ENCODE peak calls at places on chromosomes 7 and 10, in nine cellular contexts. W is hepatocyte, G is astrocyte, J is fibroblast of pulmonary artery, D is bronchial epithelial cell, N is GM06990, A is trophoblast cell, R is skeletal muscle cell, Z is foreskin fibroblast. Y is an unnamed sample.

GRCh38 chr7:127107601-127108007 is 145.1 kb downstream of the GRM8 start:
- DNase-seq in W (peak; percentile 87), G (peak; percentile 20), J (peak; percentile 64), D (peak; percentile 49), N (peak; percentile 13), A (peak; percentile 45), R (no peak), Z (peak; percentile 8), Y (peak; percentile 25)

GRCh38 chr10:74586088-74586585 is 240.3 kb upstream of the KAT6B start:
- DNase-seq in W (no peak), G (peak; percentile 17), J (no peak), D (no peak), N (peak; percentile 45), A (no peak), R (no peak), Z (peak; percentile 31), Y (peak; percentile 9)

GRCh38 chr10:67306588-67307205 is 380.9 kb downstream of the LRRTM3 start:
- DNase-seq in W (peak; percentile 40), G (no peak), J (peak; percentile 22), D (peak; percentile 27), N (no peak), A (no peak), R (no peak), Z (peak; percentile 0), Y (no peak)

GRCh38 chr7:43784030-43785001 is 25.8 kb downstream of the BLVRA start:
- DNase-seq in W (no peak), G (no peak), J (peak; percentile 4), D (no peak), N (peak; percentile 70), A (peak; percentile 27), R (no peak), Z (peak; percentile 12), Y (no peak)

GRCh38 chr10:108735380-108735779 is 1187.9 kb downstream of the XPNPEP1 start:
- DNase-seq in W (no peak), G (peak; percentile 97), J (peak; percentile 69), D (peak; percentile 23), N (no peak), A (no peak), R (peak; percentile 48), Z (no peak), Y (peak; percentile 86)

GRCh38 chr10:22805304-22805703 is 90.9 kb upstream of the PIP4K2A start:
- DNase-seq in W (peak; percentile 57), G (peak; percentile 63), J (peak; percentile 34), D (no peak), N (no peak), A (no peak), R (no peak), Z (peak; percentile 80), Y (peak; percentile 62)

GRCh38 chr10:29728541-29729049 is 93.8 kb upstream of the SVIL start:
- DNase-seq in W (no peak), G (no peak), J (no peak), D (no peak), N (no peak), A (no peak), R (no peak), Z (no peak), Y (no peak)

GRCh38 chr10:106959521-106959920 is 205.0 kb downstream of the SORCS1 start:
- DNase-seq in W (no peak), G (no peak), J (no peak), D (no peak), N (no peak), A (no peak), R (no peak), Z (no peak), Y (no peak)

GRCh38 chr7:137874390-137874789 is 27.6 kb upstream of the DGKI start:
- DNase-seq in W (peak; percentile 34), G (peak; percentile 96), J (peak; percentile 94), D (no peak), N (no peak), A (peak; percentile 23), R (peak; percentile 98), Z (peak; percentile 96), Y (peak; percentile 51)

DNA sequence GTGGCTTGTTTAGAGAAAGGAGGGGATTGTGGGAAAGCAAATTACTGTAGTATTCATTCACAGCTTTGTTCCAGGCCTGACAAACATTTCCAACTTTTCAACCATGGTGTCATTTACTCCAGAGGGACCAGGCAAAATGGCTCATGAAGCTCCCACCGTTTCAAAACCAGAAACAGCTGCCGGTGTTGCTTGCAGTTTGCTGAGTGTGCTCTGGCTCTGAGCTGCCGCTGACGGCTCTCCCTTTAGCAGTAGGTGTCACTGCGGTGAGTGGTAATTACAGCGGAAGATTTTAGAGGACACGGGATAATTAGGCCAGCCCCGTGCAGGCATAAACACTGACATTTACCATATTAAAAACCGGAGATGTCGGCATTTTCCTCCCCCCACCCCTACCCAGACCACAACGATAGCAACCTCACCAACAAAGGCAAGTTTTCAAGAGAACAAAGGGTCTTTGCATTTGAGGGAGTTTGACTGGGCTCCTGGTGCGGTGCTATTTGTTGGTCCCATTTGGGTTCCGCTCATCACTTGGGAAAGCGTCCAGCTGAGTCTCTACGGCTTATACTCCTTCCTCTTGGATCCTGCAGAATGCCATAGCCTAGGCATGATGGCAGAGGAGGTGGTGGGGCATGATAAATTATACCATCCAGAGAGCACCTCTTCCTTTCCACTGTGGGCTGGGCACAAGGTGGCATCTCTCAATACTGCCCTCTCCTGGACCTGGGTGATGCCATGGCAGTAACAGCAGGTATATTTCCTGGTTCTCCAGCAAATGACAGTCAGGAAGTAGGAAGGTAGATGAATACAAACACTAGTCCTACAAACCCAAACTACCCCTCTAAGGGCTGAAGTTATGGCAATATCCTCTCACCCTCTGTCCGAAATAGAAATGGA is 1005.2 kb downstream of the KCNMA1 start:
- DNase-seq in W (no peak), G (no peak), J (peak; percentile 1), D (peak; percentile 56), N (no peak), A (no peak), R (no peak), Z (no peak), Y (no peak)
- H3K4me3 ChIP-seq in W (no peak overlapping the region), G (no peak overlapping the region), J (no peak overlapping the region), D (no peak overlapping the region), N (no peak overlapping the region), A (no peak overlapping the region), R (no peak overlapping the region), Z (no peak overlapping the region), Y (peak overlapping the region; percentile 37)

GRCh38 chr10:103850572-103850895 is 4.8 kb downstream of the SH3PXD2A start:
- DNase-seq in W (no peak), G (no peak), J (no peak), D (no peak), N (no peak), A (no peak), R (no peak), Z (no peak), Y (no peak)

GRCh38 chr10:103851261-103851660 is 4.1 kb downstream of the SH3PXD2A start:
- DNase-seq in W (no peak), G (no peak), J (no peak), D (no peak), N (no peak), A (no peak), R (no peak), Z (no peak), Y (no peak)

GRCh38 chr10:103853428-103854264 is 1.7 kb downstream of the SH3PXD2A start:
- DNase-seq in W (no peak), G (no peak), J (no peak), D (no peak), N (no peak), A (no peak), R (no peak), Z (peak; percentile 58), Y (no peak)

GRCh38 chr10:103852856-103853255 is 2.5 kb downstream of the SH3PXD2A start:
- DNase-seq in W (no peak), G (no peak), J (peak; percentile 59), D (no peak), N (no peak), A (no peak), R (peak; percentile 60), Z (peak; percentile 82), Y (no peak)

DNA sequence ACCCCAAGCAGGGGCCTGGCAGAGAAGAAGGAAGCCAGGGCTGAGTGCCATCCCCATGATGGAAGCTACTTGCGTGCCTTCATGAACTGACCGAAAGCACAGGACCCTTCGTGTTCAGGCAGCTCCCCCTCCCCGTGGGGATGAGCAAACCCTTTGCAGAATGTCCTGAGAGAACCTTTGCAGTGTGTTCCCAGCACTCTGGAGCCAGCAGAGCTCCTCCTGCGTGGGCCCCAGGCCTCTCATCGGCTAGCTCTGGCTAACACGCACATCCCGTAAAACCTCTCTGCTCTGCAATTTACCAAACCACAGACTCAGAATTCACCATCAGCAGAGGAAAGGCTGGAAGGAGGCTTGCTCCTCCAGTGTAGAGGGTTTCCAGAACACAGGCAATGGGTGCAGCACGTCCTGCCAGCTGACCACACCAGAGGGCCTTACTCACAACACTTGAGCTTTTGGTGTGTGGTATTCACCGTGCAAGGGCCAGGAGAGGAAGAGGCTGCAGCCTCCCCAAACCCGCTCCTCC is 3.1 kb downstream of the SH3PXD2A start:
- DNase-seq in W (peak; percentile 65), G (peak; percentile 68), J (peak; percentile 44), D (no peak), N (no peak), A (no peak), R (peak; percentile 95), Z (peak; percentile 92), Y (no peak)
- H3K4me3 ChIP-seq in W (no peak overlapping the region), G (no peak overlapping the region), J (no peak overlapping the region), D (no peak overlapping the region), N (no peak overlapping the region), A (no peak overlapping the region), R (peak overlapping the region; percentile 80), Z (peak overlapping the region; percentile 81), Y (no peak overlapping the region)

DNA sequence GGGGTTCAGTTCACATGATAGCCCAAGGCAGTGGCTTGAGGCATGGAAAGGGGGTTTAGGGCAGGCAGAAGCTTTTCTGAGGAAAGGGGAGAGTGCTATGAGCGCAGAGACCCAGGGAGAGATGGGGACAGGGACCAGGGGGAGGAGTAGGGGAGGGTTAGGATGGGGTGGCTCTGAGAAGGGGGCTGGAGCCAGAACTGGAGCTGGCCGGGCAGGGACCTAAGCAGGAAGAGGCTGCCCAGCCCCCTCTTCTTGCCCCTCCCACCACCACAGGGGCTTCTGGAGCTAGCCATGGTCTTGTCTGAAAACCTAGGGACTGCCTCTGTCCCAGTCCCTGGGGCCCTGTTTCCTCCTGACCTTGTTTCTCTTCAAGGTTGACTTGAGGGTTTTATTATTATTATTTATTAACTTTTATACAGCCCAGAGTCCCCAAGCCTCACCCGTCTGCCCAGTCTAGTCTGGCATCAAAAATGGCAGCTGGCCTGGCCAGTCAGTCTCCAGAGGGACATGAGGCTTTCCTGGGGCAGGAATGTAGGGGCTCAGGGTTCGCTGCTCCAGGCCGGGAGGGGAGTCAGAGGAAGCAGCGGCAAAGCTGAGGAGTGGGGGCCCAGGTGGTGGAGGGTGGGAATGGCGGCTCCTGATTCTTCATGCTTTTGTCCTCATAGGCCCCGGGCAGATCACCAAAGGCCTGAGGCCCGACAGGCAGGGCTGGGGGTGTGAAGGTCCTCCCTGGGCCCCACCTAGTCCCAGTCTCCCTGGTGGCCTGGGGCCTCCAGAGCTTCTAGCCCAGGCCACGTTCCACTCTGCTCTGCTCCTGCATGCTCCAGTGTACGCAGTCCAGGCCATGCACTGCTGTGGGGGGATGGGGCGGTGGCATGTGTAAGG is 5.7 kb downstream of the TRIM8 start:
- DNase-seq in W (no peak), G (no peak), J (no peak), D (no peak), N (no peak), A (no peak), R (no peak), Z (no peak), Y (no peak)
- H3K4me3 ChIP-seq in W (no peak overlapping the region), G (no peak overlapping the region), J (peak overlapping the region; percentile 100), D (no peak overlapping the region), N (peak overlapping the region; percentile 78), A (no peak overlapping the region), R (peak overlapping the region; percentile 63), Z (peak overlapping the region; percentile 99), Y (peak overlapping the region; percentile 35)

DNA sequence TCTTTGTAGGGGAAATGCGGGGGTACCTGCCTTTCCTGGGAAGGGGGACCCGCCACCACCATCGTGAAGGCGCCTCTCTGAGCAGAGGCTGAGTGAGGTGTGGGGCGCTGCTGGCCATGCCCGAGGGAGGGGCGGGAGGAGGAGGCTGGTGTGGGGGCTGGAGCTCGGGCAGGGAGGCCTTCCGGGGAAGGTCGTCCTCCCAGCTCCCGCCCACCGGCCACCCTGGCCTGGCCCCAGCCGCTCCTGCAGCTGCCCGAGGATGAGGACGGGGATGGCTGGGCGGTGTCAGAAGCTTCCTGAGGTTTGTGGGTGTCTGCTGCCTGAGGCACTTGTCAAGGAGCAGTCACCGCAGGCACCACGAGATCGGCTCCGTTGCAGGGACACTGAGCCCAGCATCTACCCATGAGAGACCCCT is 11.4 kb downstream of the PWWP2B start:
- DNase-seq in W (peak; percentile 73), G (no peak), J (no peak), D (no peak), N (no peak), A (no peak), R (no peak), Z (no peak), Y (no peak)
- H3K4me3 ChIP-seq in W (no peak overlapping the region), G (no peak overlapping the region), J (no peak overlapping the region), D (peak overlapping the region; percentile 17), N (no peak overlapping the region), A (no peak overlapping the region), R (no peak overlapping the region), Z (no peak overlapping the region), Y (no peak overlapping the region)